ENCODE peak calls at places on chromosomes 3 and 15, in seven cellular contexts. O is breast epithelium, F is cardiac fibroblast, J is cardiac muscle cell, N is pancreas, Y is HL-60, S is prostate gland. E is an unnamed sample.

GRCh38 chr3:124563376-124563775 is 166.9 kb upstream of the UMPS start:
- DNase-seq in O (no peak), F (no peak), J (no peak), N (no peak), Y (no peak), S (no peak), E (no peak)

GRCh38 chr3:60967141-60967540 is 284.1 kb downstream of the FHIT start:
- DNase-seq in O (no peak), F (no peak), J (no peak), N (no peak), Y (no peak), S (no peak), E (no peak)

GRCh38 chr15:39195988-39196486 is 384.8 kb upstream of the THBS1 start:
- DNase-seq in O (peak; percentile 54), F (peak; percentile 58), J (peak; percentile 49), N (no peak), Y (no peak), S (no peak), E (no peak)

GRCh38 chr3:164521139-164521538 is 557.2 kb downstream of the SI start:
- DNase-seq in O (no peak), F (no peak), J (no peak), N (no peak), Y (no peak), S (no peak), E (no peak)

GRCh38 chr3:15861163-15861562 is 63.4 kb upstream of the ANKRD28 start:
- DNase-seq in O (no peak), F (no peak), J (no peak), N (no peak), Y (no peak), S (no peak), E (no peak)

GRCh38 chr3:159796744-159797143 is 191.9 kb upstream of the IL12A start:
- DNase-seq in O (no peak), F (peak; percentile 75), J (peak; percentile 72), N (no peak), Y (no peak), S (no peak), E (no peak)

GRCh38 chr3:45957606-45958005 is 14.3 kb downstream of the CXCR6 start:
- DNase-seq in O (no peak), F (no peak), J (no peak), N (no peak), Y (no peak), S (no peak), E (no peak)

GRCh38 chr3:108190346-108190745 is 31.9 kb downstream of the IFT57 start:
- DNase-seq in O (no peak), F (no peak), J (no peak), N (no peak), Y (no peak), S (no peak), E (no peak)

GRCh38 chr3:158950131-158950901 is 148.5 kb downstream of the MFSD1 start:
- DNase-seq in O (no peak), F (no peak), J (no peak), N (no peak), Y (no peak), S (no peak), E (no peak)

GRCh38 chr15:101233651-101234281 is 18.1 kb downstream of the CHSY1 start:
- DNase-seq in O (no peak), F (no peak), J (no peak), N (no peak), Y (no peak), S (no peak), E (no peak)

GRCh38 chr3:39267631-39268553 is 11.9 kb downstream of the CX3CR1 start:
- DNase-seq in O (no peak), F (no peak), J (no peak), N (no peak), Y (no peak), S (no peak), E (no peak)

GRCh38 chr15:78077053-78077859 is at the start of gene TBC1D2B:
- DNase-seq in O (no peak), F (peak; percentile 65), J (peak; percentile 65), N (peak; percentile 71), Y (no peak), S (peak; percentile 60), E (peak; percentile 72)

GRCh38 chr15:57537072-57537471 is 54.6 kb upstream of the MYZAP start:
- DNase-seq in O (no peak), F (peak; percentile 87), J (peak; percentile 77), N (peak; percentile 50), Y (no peak), S (no peak), E (no peak)

GRCh38 chr3:196645917-196646735 is 6.6 kb downstream of the NRROS start:
- DNase-seq in O (no peak), F (no peak), J (no peak), N (no peak), Y (no peak), S (no peak), E (no peak)

GRCh38 chr3:196645091-196645490 is 5.6 kb downstream of the NRROS start:
- DNase-seq in O (no peak), F (no peak), J (no peak), N (no peak), Y (no peak), S (no peak), E (no peak)

GRCh38 chr3:196643201-196643749 is 3.8 kb downstream of the NRROS start:
- DNase-seq in O (no peak), F (no peak), J (no peak), N (no peak), Y (peak; percentile 92), S (no peak), E (no peak)

GRCh38 chr3:196641278-196642058 is 2.0 kb downstream of the NRROS start:
- DNase-seq in O (no peak), F (no peak), J (no peak), N (no peak), Y (no peak), S (no peak), E (no peak)

DNA sequence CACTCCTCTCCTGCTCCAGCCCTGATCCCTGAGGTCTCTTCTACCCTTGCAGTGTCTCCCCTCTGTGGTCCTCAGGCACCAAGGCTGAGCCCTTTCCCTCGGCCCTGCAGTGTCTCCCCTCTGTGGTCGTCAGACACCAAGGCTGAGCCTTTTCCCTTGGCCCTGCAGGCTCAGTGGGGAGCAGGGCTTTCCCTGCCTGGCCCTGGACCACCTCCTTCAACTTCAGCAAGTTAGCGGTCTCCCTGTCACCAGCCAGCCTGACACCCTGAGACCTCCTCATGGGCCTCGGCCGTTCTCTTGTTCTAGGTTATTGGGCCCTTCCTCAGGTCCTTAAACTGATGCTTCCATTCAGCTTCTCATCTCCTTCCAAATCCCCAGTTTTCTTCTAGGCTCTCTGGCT is 4.3 kb downstream of the NRROS start:
- DNase-seq in O (no peak), F (no peak), J (no peak), N (no peak), Y (no peak), S (no peak), E (no peak)
- H3K4me3 ChIP-seq in O (no peak overlapping the region), F (no peak overlapping the region), J (no peak overlapping the region), N (no peak overlapping the region), Y (no peak overlapping the region), S (no peak overlapping the region), E (no peak overlapping the region)

DNA sequence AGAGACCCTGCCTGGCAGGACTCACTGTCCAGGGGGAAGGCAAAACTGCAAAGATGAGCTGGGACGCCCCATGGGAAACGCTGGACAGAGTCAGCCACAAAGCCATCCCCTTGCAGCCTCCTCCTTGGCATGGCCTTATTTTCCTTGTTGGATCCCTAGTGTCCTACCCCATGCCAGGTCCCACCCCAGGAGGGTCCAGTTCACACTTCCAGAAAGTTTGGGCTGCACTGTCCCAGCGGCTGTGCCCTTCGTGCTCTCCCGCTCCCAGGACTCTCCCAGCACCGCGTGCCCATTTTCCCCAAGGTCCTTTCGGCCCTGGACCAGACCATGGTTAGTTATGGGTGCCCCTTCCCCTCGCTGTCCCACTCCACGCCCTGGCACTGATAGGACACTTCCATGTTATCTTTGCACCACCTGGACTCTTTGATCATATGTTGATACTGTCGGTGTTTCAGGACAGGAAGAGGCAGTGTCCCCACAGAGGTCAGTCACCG is 5.8 kb upstream of the NRROS start:
- DNase-seq in O (no peak), F (no peak), J (no peak), N (no peak), Y (no peak), S (no peak), E (no peak)
- H3K4me3 ChIP-seq in O (no peak overlapping the region), F (no peak overlapping the region), J (no peak overlapping the region), N (no peak overlapping the region), Y (peak overlapping the region; percentile 41), S (no peak overlapping the region), E (peak overlapping the region; percentile 70)

GRCh38 chr15:40470423-40471104 is at the start of gene CHST14:
- DNase-seq in O (peak; percentile 26), F (peak; percentile 48), J (peak; percentile 58), N (peak; percentile 46), Y (peak; percentile 50), S (peak; percentile 31), E (peak; percentile 63)

GRCh38 chr15:40472171-40472727 is 1.5 kb downstream of the CHST14 start:
- DNase-seq in O (no peak), F (no peak), J (no peak), N (no peak), Y (no peak), S (no peak), E (no peak)

GRCh38 chr15:40469776-40470390 is 901 bp upstream of the CHST14 start:
- DNase-seq in O (no peak), F (peak; percentile 16), J (peak; percentile 17), N (no peak), Y (no peak), S (no peak), E (no peak)

GRCh38 chr15:40471778-40472130 is 970 bp downstream of the CHST14 start:
- DNase-seq in O (peak; percentile 41), F (no peak), J (peak; percentile 18), N (no peak), Y (no peak), S (peak; percentile 12), E (no peak)

GRCh38 chr15:40471105-40471777 is 457 bp downstream of the CHST14 start:
- DNase-seq in O (no peak), F (peak; percentile 17), J (peak; percentile 22), N (peak; percentile 30), Y (peak; percentile 44), S (no peak), E (peak; percentile 30)
- H3K4me3 ChIP-seq in O (peak overlapping the region; percentile 87), F (peak overlapping the region; percentile 64), J (peak overlapping the region; percentile 71), N (peak overlapping the region; percentile 84), Y (peak overlapping the region; percentile 54), S (peak overlapping the region; percentile 92), E (peak overlapping the region; percentile 85)

GRCh38 chr15:43510230-43511011 is 7.0 kb upstream of the MAP1A start:
- DNase-seq in O (peak; percentile 93), F (peak; percentile 99), J (peak; percentile 99), N (peak; percentile 99), Y (peak; percentile 97), S (peak; percentile 97), E (peak; percentile 99)

GRCh38 chr15:43509002-43509922 is 8.1 kb upstream of the MAP1A start:
- DNase-seq in O (no peak), F (peak; percentile 60), J (peak; percentile 44), N (no peak), Y (no peak), S (no peak), E (no peak)

GRCh38 chr15:43508421-43508820 is 9.0 kb upstream of the MAP1A start:
- DNase-seq in O (no peak), F (no peak), J (no peak), N (no peak), Y (no peak), S (no peak), E (no peak)

GRCh38 chr15:43511012-43511885 is 6.2 kb upstream of the MAP1A start:
- DNase-seq in O (no peak), F (no peak), J (no peak), N (no peak), Y (peak; percentile 24), S (no peak), E (no peak)

GRCh38 chr15:43509923-43510229 is 7.5 kb upstream of the MAP1A start:
- DNase-seq in O (no peak), F (peak; percentile 45), J (peak; percentile 55), N (no peak), Y (no peak), S (no peak), E (no peak)
- H3K4me3 ChIP-seq in O (peak overlapping the region; percentile 68), F (peak overlapping the region; percentile 46), J (peak overlapping the region; percentile 49), N (peak overlapping the region; percentile 67), Y (peak overlapping the region; percentile 82), S (peak overlapping the region; percentile 51), E (peak overlapping the region; percentile 73)

E was measured in left ventricle myocardium inferior.